ENCODE peak calls at places on chromosomes 16 and 17, in nine cellular contexts. Y is left ventricle myocardium superior, U is T-helper 1 cell, D is HTR-8/SVneo, Q is natural killer cell, J is astrocyte of the hippocampus, H is progenitor cell of endocrine pancreas, T is cardiac fibroblast, N is posterior cingulate gyrus. W is an unnamed sample.

GRCh38 chr16:73545713-73546112 is 497.8 kb upstream of the ZFHX3 start:
- DNase-seq in H (no peak), D (no peak), U (no peak), T (no peak), J (no peak), Y (no peak), Q (no peak), N (no peak), W (no peak)

GRCh38 chr16:57091990-57092785 is at the start of gene CPNE2:
- DNase-seq in Q (no peak), H (peak; percentile 47), Y (peak; percentile 81), U (no peak), D (peak; percentile 62), J (peak; percentile 87), N (peak; percentile 86), T (peak; percentile 56), W (peak; percentile 91)

GRCh38 chr17:82520041-82520910 is 744 bp downstream of the FOXK2 start:
- DNase-seq in T (peak; percentile 32), N (peak; percentile 30), Q (peak; percentile 45), J (peak; percentile 52), U (peak; percentile 53), Y (peak; percentile 49), H (no peak), D (no peak), W (peak; percentile 58)

GRCh38 chr17:66649818-66650489 is 185.0 kb upstream of the CACNG5 start:
- DNase-seq in D (no peak), U (no peak), N (no peak), Y (no peak), Q (no peak), H (no peak), T (no peak), J (no peak), W (no peak)

GRCh38 chr16:11354407-11354732 is 9.1 kb downstream of the RMI2 start:
- DNase-seq in J (no peak), U (no peak), T (no peak), H (no peak), N (no peak), Q (no peak), D (no peak), Y (no peak), W (no peak)

GRCh38 chr16:47359478-47359877 is 101.4 kb downstream of the ITFG1 start:
- DNase-seq in D (no peak), T (no peak), Y (no peak), N (peak; percentile 13), H (no peak), Q (no peak), J (peak; percentile 35), U (no peak), W (no peak)

GRCh38 chr17:41583137-41584127 is 3.3 kb downstream of the KRT14 start:
- DNase-seq in U (no peak), D (no peak), Y (no peak), J (no peak), Q (no peak), H (no peak), N (no peak), T (no peak), W (no peak)

GRCh38 chr17:45294506-45294905 is 22.3 kb downstream of the MAP3K14 start:
- DNase-seq in T (peak; percentile 89), Y (peak; percentile 39), U (no peak), N (no peak), J (peak; percentile 95), D (peak; percentile 62), Q (no peak), H (no peak), W (peak; percentile 86)

GRCh38 chr16:2156025-2156848 is 655 bp downstream of the TRAF7 start:
- DNase-seq in Q (no peak), Y (no peak), N (no peak), T (peak; percentile 76), H (no peak), U (no peak), J (peak; percentile 75), D (no peak), W (peak; percentile 63)

GRCh38 chr17:70168044-70168978 is 1.0 kb upstream of the KCNJ2 start:
- DNase-seq in Q (no peak), T (peak; percentile 55), U (peak; percentile 22), J (peak; percentile 92), Y (peak; percentile 69), N (peak; percentile 72), H (peak; percentile 30), D (peak; percentile 28), W (peak; percentile 69)

GRCh38 chr17:82608816-82609215 is 39.4 kb downstream of the WDR45B start:
- DNase-seq in U (no peak), D (no peak), Q (no peak), N (no peak), H (no peak), Y (no peak), J (no peak), T (no peak), W (no peak)

GRCh38 chr16:4077083-4077714 is 39.0 kb downstream of the ADCY9 start:
- DNase-seq in H (no peak), Q (no peak), J (no peak), T (no peak), N (no peak), Y (no peak), U (peak; percentile 51), D (no peak), W (no peak)

GRCh38 chr17:58416937-58417299 is 416 bp downstream of the RNF43 start:
- DNase-seq in D (no peak), U (no peak), Y (no peak), J (no peak), T (no peak), H (no peak), N (no peak), Q (no peak), W (no peak)

GRCh38 chr17:56440391-56440790 is 153.1 kb upstream of the NOG start:
- DNase-seq in D (peak; percentile 36), H (no peak), U (no peak), Y (no peak), Q (no peak), T (no peak), N (no peak), J (peak; percentile 39), W (peak; percentile 16)

GRCh38 chr17:69972251-69972650 is 102.8 kb upstream of the KCNJ16 start:
- DNase-seq in H (no peak), T (no peak), Y (no peak), Q (no peak), N (no peak), D (no peak), J (no peak), U (no peak), W (no peak)

GRCh38 chr17:28937044-28937729 is 14.1 kb downstream of the PHF12 start:
- DNase-seq in J (peak; percentile 41), Y (no peak), Q (no peak), D (no peak), T (peak; percentile 69), H (no peak), U (no peak), N (peak; percentile 40), W (no peak)

GRCh38 chr17:19703106-19703775 is 13.1 kb downstream of the SLC47A2 start:
- DNase-seq in J (no peak), Q (no peak), T (peak; percentile 16), D (no peak), N (no peak), H (no peak), U (no peak), Y (no peak), W (peak; percentile 13)

GRCh38 chr17:48644159-48644558 is 18.0 kb upstream of the HOXB9 start:
- DNase-seq in J (no peak), Y (no peak), T (no peak), Q (no peak), D (no peak), H (no peak), U (no peak), N (no peak), W (peak; percentile 33)

GRCh38 chr17:43068570-43069367 is 43.7 kb downstream of the RND2 start:
- DNase-seq in Y (no peak), H (no peak), N (no peak), Q (no peak), D (no peak), T (no peak), J (peak; percentile 30), U (no peak), W (no peak)

GRCh38 chr17:6437956-6438355 is 3.0 kb upstream of the AIPL1 start:
- DNase-seq in H (no peak), U (no peak), J (no peak), D (no peak), N (no peak), Q (no peak), T (no peak), Y (no peak), W (no peak)

GRCh38 chr17:41048441-41048840 is 1.3 kb upstream of the KRTAP2-1 start:
- DNase-seq in N (no peak), H (no peak), D (peak; percentile 62), T (no peak), Y (no peak), J (peak; percentile 58), Q (no peak), U (no peak), W (peak; percentile 70)

GRCh38 chr17:29582254-29582765 is 7.1 kb downstream of the GIT1 start:
- DNase-seq in Q (no peak), N (no peak), D (no peak), H (no peak), J (no peak), Y (no peak), U (no peak), T (no peak), W (no peak)

GRCh38 chr17:64236827-64237403 is 26.1 kb downstream of the TEX2 start:
- DNase-seq in Y (no peak), D (no peak), U (no peak), T (no peak), J (no peak), N (no peak), Q (no peak), H (no peak), W (no peak)

GRCh38 chr16:68469728-68470460 is 21.6 kb upstream of the SMPD3 start:
- DNase-seq in U (peak; percentile 11), Y (no peak), H (no peak), N (no peak), Q (no peak), T (no peak), D (no peak), J (no peak), W (no peak)

GRCh38 chr17:36921131-36921851 is 16.0 kb upstream of the LHX1 start:
- DNase-seq in D (peak; percentile 71), N (no peak), Q (no peak), T (peak; percentile 58), J (peak; percentile 76), H (no peak), Y (no peak), U (peak; percentile 54), W (no peak)